ENCODE peak calls at places on chromosomes 16 and 17, in four cellular contexts. I, K, H and A are unnamed samples.

GRCh38 chr17:7932483-7932891 is 481 bp downstream of the CNTROB start:
- DNase-seq in I (no peak), K (no peak), H (peak; percentile 21), A (peak; percentile 74)

GRCh38 chr16:86231321-86231995 is 278.9 kb upstream of the FOXF1 start:
- DNase-seq in K (no peak), I (no peak), H (no peak), A (no peak)

GRCh38 chr17:27492470-27492869 is 36.2 kb downstream of the KSR1 start:
- DNase-seq in H (no peak), I (no peak), K (no peak), A (no peak)

GRCh38 chr17:82791532-82791931 is 39.7 kb downstream of the TBCD start:
- DNase-seq in K (no peak), H (peak; percentile 98), I (no peak), A (no peak)

GRCh38 chr17:2218426-2218825 is 85.2 kb downstream of the SMG6 start:
- DNase-seq in K (peak; percentile 99), H (no peak), I (no peak), A (peak; percentile 71)

GRCh38 chr16:79334127-79334526 is 266.4 kb downstream of the MAF start:
- DNase-seq in K (no peak), H (no peak), I (no peak), A (peak; percentile 71)

GRCh38 chr17:11943759-11944347 is 53.4 kb downstream of the ZNF18 start:
- DNase-seq in H (no peak), K (peak; percentile 85), I (no peak), A (no peak)

GRCh38 chr17:75757086-75757681 is 7.8 kb downstream of the GALK1 start:
- DNase-seq in K (no peak), H (no peak), I (no peak), A (no peak)

GRCh38 chr17:15262291-15263205 is 2.6 kb downstream of the PMP22 start:
- DNase-seq in K (no peak), I (peak; percentile 95), H (peak; percentile 83), A (no peak)

GRCh38 chr16:84448444-84448843 is 56.0 kb downstream of the MEAK7 start:
- DNase-seq in K (no peak), I (no peak), H (no peak), A (no peak)

GRCh38 chr17:31490019-31490383 is 98.5 kb downstream of the RAB11FIP4 start:
- DNase-seq in H (no peak), I (no peak), K (no peak), A (no peak)

GRCh38 chr16:66344533-66345145 is 21.9 kb upstream of the CDH5 start:
- DNase-seq in K (no peak), I (no peak), H (peak; percentile 48), A (peak; percentile 77)

GRCh38 chr16:85926370-85926769 is 27.4 kb downstream of the IRF8 start:
- DNase-seq in H (no peak), I (no peak), K (no peak), A (no peak)

GRCh38 chr17:4939554-4939803 is 367 bp downstream of the SLC25A11 start:
- DNase-seq in H (no peak), K (no peak), I (peak; percentile 56), A (no peak)

GRCh38 chr17:4940625-4941021 is 555 bp downstream of the RNF167 start:
- DNase-seq in K (no peak), I (no peak), H (no peak), A (peak; percentile 74)

GRCh38 chr17:4941027-4941610 is 1.1 kb downstream of the RNF167 start:
- DNase-seq in I (no peak), K (no peak), H (no peak), A (no peak)

GRCh38 chr17:4938670-4939553 is 934 bp downstream of the SLC25A11 start:
- DNase-seq in I (peak; percentile 53), H (no peak), K (no peak), A (peak; percentile 68)

GRCh38 chr17:4939804-4940624 is at the start of the genes RNF167 and SLC25A11:
- DNase-seq in H (peak; percentile 100), I (peak; percentile 97), K (peak; percentile 99), A (peak; percentile 100)
- H3K4me1 ChIP-seq in H (peaks cover 13% of the 10 kb centered on the region), I (peaks cover 26% of the 10 kb centered on the region), K (peaks cover 18% of the 10 kb centered on the region), A (peaks cover 47% of the 10 kb centered on the region)

DNA sequence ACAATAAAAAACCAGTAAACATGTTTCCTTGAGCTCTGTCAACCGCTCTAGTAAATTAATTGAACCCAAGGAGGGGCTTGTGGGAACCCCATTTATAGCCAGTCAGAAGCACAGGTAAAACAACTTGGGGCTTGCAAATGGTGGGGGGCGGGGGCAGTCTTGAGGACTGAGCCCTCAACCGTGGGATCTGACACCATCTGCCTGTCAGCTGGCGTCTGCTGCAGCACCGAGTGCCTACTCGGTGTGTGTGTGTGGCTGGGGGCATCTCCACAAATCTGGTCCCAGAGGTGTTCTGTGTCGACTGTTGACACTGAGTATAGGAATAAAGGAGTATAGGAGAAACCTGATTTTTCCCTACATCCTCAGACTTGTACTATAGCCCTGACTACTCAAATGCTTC is 20.6 kb downstream of the CREBBP start:
- DNase-seq in K (no peak), I (no peak), H (no peak), A (no peak)
- H3K4me1 ChIP-seq in K (peaks cover 17% of the 10 kb centered on the region), I (peaks cover 93% of the 10 kb centered on the region), H (peaks cover 26% of the 10 kb centered on the region), A (peaks cover 72% of the 10 kb centered on the region)

GRCh38 chr17:1002771-1003555 is 6.0 kb downstream of the TIMM22 start:
- DNase-seq in I (peak; percentile 70), K (no peak), H (peak; percentile 89), A (no peak)

GRCh38 chr17:1004769-1005295 is 7.9 kb downstream of the TIMM22 start:
- DNase-seq in H (no peak), K (no peak), I (no peak), A (no peak)

GRCh38 chr17:1003633-1003971 is 6.7 kb downstream of the TIMM22 start:
- DNase-seq in H (no peak), K (no peak), I (no peak), A (no peak)

GRCh38 chr17:1005361-1005946 is 8.5 kb downstream of the TIMM22 start:
- DNase-seq in K (no peak), I (peak; percentile 77), H (peak; percentile 54), A (no peak)

GRCh38 chr17:1003972-1004768 is 7.2 kb downstream of the TIMM22 start:
- DNase-seq in I (no peak), K (no peak), H (no peak), A (no peak)
- H3K4me1 ChIP-seq in I (peaks cover 83% of the 10 kb centered on the region), K (peaks cover 2% of the 10 kb centered on the region), H (peaks cover 46% of the 10 kb centered on the region), A (peaks cover 4% of the 10 kb centered on the region)

GRCh38 chr16:81642943-81643342 is 136.1 kb upstream of the PLCG2 start:
- DNase-seq in I (no peak), K (no peak), H (no peak), A (no peak)
- H3K4me1 ChIP-seq in I (peaks cover 4% of the 10 kb centered on the region), K (peaks cover 12% of the 10 kb centered on the region), H (peaks cover 11% of the 10 kb centered on the region), A (no peaks in the 10 kb centered on the region)

GRCh38 chr17:56600246-56600645 is 6.7 kb downstream of the NOG start:
- DNase-seq in H (no peak), K (no peak), I (no peak), A (no peak)

GRCh38 chr17:56598471-56598870 is 5.0 kb downstream of the NOG start:
- DNase-seq in I (no peak), H (peak; percentile 65), K (no peak), A (no peak)

GRCh38 chr17:56597495-56597990 is 4.0 kb downstream of the NOG start:
- DNase-seq in I (no peak), K (no peak), H (peak; percentile 26), A (no peak)

GRCh38 chr17:56599093-56599492 is 5.6 kb downstream of the NOG start:
- DNase-seq in I (no peak), H (no peak), K (no peak), A (no peak)

GRCh38 chr17:56599566-56599965 is 6.1 kb downstream of the NOG start:
- DNase-seq in I (no peak), K (no peak), H (no peak), A (no peak)
- H3K4me1 ChIP-seq in I (peaks cover 15% of the 10 kb centered on the region), K (peaks cover 4% of the 10 kb centered on the region), H (peaks cover 13% of the 10 kb centered on the region), A (no peaks in the 10 kb centered on the region)

DNA sequence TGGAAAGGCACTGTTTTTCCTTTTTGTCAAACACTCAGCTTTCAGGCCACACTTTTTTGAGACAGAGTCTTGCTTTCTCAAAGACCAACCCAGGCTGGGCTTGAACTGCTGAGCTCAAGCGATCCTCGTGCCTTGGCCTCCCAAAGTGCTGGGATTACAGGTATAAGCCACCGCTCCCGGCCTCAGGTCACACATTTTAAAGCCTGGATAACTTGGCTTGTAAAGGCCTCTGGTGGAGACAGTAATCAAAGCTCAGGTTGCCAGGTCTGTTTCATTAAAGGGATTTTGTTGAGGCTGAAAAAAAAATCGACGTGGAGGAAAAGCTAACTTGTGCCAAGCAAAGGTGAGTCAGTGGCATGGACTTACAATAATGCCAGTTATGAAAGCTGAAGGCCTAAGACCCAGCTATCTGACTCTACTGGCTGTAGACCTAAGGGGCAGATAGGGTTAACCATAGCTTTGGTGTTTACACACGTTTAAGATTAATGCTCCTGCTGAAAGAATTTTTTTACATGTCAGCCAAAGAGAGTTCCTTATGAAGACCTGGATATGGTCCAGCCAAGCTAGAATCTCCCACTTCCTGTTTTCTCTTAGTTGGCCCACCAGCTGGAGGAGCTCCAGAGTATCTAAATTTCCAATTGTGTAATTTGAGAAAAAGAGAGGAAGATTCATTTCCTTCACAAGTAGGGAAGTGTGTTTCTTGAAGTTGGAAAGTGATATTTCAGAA is 910 bp downstream of the NBR1 start:
- DNase-seq in K (peak; percentile 87), I (peak; percentile 65), H (peak; percentile 95), A (peak; percentile 63)
- H3K4me1 ChIP-seq in K (peaks cover 14% of the 10 kb centered on the region), I (peaks cover 60% of the 10 kb centered on the region), H (peaks cover 2% of the 10 kb centered on the region), A (peaks cover 20% of the 10 kb centered on the region)

DNA sequence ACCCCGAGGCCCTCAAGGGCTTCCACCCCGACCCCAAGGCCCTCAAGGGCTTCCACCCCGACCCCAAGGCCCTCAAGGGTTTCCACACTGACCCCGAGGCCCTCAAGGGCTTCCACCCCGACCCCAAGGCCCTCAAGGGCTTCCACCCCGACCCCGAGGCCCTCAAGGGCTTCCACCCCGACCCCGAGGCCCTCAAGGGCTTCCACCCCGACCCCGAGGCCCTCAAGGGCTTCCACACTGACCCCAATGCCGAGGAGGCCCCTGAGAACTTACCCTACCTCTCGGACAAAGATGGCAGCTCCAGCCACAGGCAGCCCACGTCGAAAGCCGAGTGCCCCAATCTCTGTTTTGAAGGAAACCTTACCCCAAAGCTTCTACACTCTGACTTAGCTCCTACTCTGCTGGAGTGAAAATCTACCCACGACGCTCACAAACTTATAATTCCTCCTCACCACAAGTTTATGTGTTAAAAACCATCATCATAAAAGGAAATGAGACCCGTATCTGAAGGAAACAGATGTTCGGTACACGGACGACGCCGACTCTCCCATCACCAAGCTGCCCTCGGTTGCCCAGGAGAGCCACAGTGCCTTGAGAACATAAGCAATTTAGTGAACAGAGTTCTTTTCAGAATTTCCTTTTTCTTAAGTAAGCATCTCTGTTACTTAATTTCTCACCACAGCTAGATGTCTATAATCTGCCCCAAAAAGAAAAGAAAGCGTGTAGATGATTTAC is 61.3 kb upstream of the RPH3AL start:
- DNase-seq in I (no peak), H (no peak), K (no peak), A (no peak)
- H3K4me1 ChIP-seq in I (peaks cover 13% of the 10 kb centered on the region), H (peaks cover 4% of the 10 kb centered on the region), K (no peaks in the 10 kb centered on the region), A (peaks cover 19% of the 10 kb centered on the region)

GRCh38 chr16:75458029-75458428 is 6.5 kb downstream of the TMEM170A start:
- DNase-seq in H (no peak), K (no peak), I (no peak), A (no peak)
- H3K4me1 ChIP-seq in H (no peaks in the 10 kb centered on the region), K (peaks cover 11% of the 10 kb centered on the region), I (peaks cover 36% of the 10 kb centered on the region), A (peaks cover 11% of the 10 kb centered on the region)